ENCODE peak calls at places on chromosome 20, in ten cellular contexts. One of them, this sample, is unnamed. For H3K4me1, the result is how much of the 10 kb centered on the place peaks cover.

GRCh38 chr20:57381596-57382503 is 9.3 kb upstream of the RBM38 start:
- DNase-seq in hepatocyte: peak
- DNase-seq in CD4-positive, alpha-beta memory T cell: peak
- DNase-seq in tibial artery: peak
- DNase-seq in colonic mucosa: peak
- DNase-seq in lower lobe of right lung: peak
- DNase-seq in A549: peak
- DNase-seq in GM23338: peak
- DNase-seq in stomach: peak
- DNase-seq in fibroblast of lung: peak
- DNase-seq in this sample: peak

GRCh38 chr20:8608470-8608869 is 460.4 kb upstream of the PLCB4 start:
- DNase-seq in fibroblast of lung: no peak
- DNase-seq in A549: no peak
- DNase-seq in stomach: no peak
- DNase-seq in tibial artery: no peak
- DNase-seq in colonic mucosa: no peak
- DNase-seq in lower lobe of right lung: no peak
- DNase-seq in GM23338: no peak
- DNase-seq in CD4-positive, alpha-beta memory T cell: no peak
- DNase-seq in hepatocyte: no peak
- DNase-seq in this sample: no peak

GRCh38 chr20:32359633-32360332 is 1.7 kb downstream of the ASXL1 start:
- DNase-seq in GM23338: no peak
- DNase-seq in tibial artery: no peak
- DNase-seq in A549: no peak
- DNase-seq in fibroblast of lung: peak
- DNase-seq in hepatocyte: no peak
- DNase-seq in stomach: no peak
- DNase-seq in lower lobe of right lung: no peak
- DNase-seq in colonic mucosa: peak
- DNase-seq in CD4-positive, alpha-beta memory T cell: peak
- DNase-seq in this sample: no peak

GRCh38 chr20:43681468-43681942 is 14.6 kb downstream of the MYBL2 start:
- DNase-seq in hepatocyte: no peak
- DNase-seq in GM23338: peak
- DNase-seq in colonic mucosa: no peak
- DNase-seq in stomach: no peak
- DNase-seq in A549: no peak
- DNase-seq in CD4-positive, alpha-beta memory T cell: no peak
- DNase-seq in fibroblast of lung: no peak
- DNase-seq in tibial artery: no peak
- DNase-seq in lower lobe of right lung: no peak
- DNase-seq in this sample: no peak

GRCh38 chr20:18904624-18905023 is 91.0 kb downstream of the SCP2D1 start:
- DNase-seq in GM23338: peak
- DNase-seq in A549: no peak
- DNase-seq in hepatocyte: peak
- DNase-seq in stomach: no peak
- DNase-seq in CD4-positive, alpha-beta memory T cell: no peak
- DNase-seq in colonic mucosa: no peak
- DNase-seq in lower lobe of right lung: no peak
- DNase-seq in tibial artery: peak
- DNase-seq in fibroblast of lung: no peak
- DNase-seq in this sample: peak

GRCh38 chr20:6692566-6693168 is 74.8 kb upstream of the BMP2 start:
- DNase-seq in CD4-positive, alpha-beta memory T cell: no peak
- DNase-seq in hepatocyte: peak
- DNase-seq in lower lobe of right lung: no peak
- DNase-seq in GM23338: no peak
- DNase-seq in colonic mucosa: peak
- DNase-seq in fibroblast of lung: peak
- DNase-seq in tibial artery: no peak
- DNase-seq in A549: no peak
- DNase-seq in stomach: no peak
- DNase-seq in this sample: peak

GRCh38 chr20:46004813-46005505 is 3.7 kb upstream of the MMP9 start:
- DNase-seq in lower lobe of right lung: no peak
- DNase-seq in colonic mucosa: peak
- DNase-seq in stomach: peak
- DNase-seq in hepatocyte: no peak
- DNase-seq in GM23338: peak
- DNase-seq in CD4-positive, alpha-beta memory T cell: peak
- DNase-seq in fibroblast of lung: no peak
- DNase-seq in tibial artery: peak
- DNase-seq in A549: no peak
- DNase-seq in this sample: no peak

GRCh38 chr20:43669332-43669731 is 2.4 kb downstream of the MYBL2 start:
- DNase-seq in colonic mucosa: no peak
- DNase-seq in hepatocyte: no peak
- DNase-seq in tibial artery: no peak
- DNase-seq in CD4-positive, alpha-beta memory T cell: no peak
- DNase-seq in A549: no peak
- DNase-seq in lower lobe of right lung: no peak
- DNase-seq in fibroblast of lung: peak
- DNase-seq in GM23338: no peak
- DNase-seq in stomach: peak
- DNase-seq in this sample: no peak

GRCh38 chr20:46010491-46011405 is 2.0 kb downstream of the MMP9 start:
- DNase-seq in tibial artery: no peak
- DNase-seq in lower lobe of right lung: peak
- DNase-seq in CD4-positive, alpha-beta memory T cell: peak
- DNase-seq in A549: no peak
- DNase-seq in hepatocyte: no peak
- DNase-seq in fibroblast of lung: no peak
- DNase-seq in GM23338: no peak
- DNase-seq in colonic mucosa: no peak
- DNase-seq in stomach: no peak
- DNase-seq in this sample: no peak

GRCh38 chr20:51800769-51801219 is 1.5 kb downstream of the SALL4 start:
- DNase-seq in CD4-positive, alpha-beta memory T cell: no peak
- DNase-seq in tibial artery: no peak
- DNase-seq in hepatocyte: peak
- DNase-seq in A549: peak
- DNase-seq in GM23338: peak
- DNase-seq in lower lobe of right lung: no peak
- DNase-seq in stomach: peak
- DNase-seq in colonic mucosa: peak
- DNase-seq in fibroblast of lung: peak
- DNase-seq in this sample: no peak

GRCh38 chr20:33002087-33002808 is 2.0 kb downstream of the SUN5 start:
- DNase-seq in A549: no peak
- DNase-seq in stomach: no peak
- DNase-seq in hepatocyte: no peak
- DNase-seq in tibial artery: no peak
- DNase-seq in colonic mucosa: no peak
- DNase-seq in GM23338: no peak
- DNase-seq in CD4-positive, alpha-beta memory T cell: no peak
- DNase-seq in fibroblast of lung: no peak
- DNase-seq in lower lobe of right lung: no peak
- DNase-seq in this sample: no peak

GRCh38 chr20:25382704-25383370 is 7.8 kb downstream of the ABHD12 start:
- DNase-seq in hepatocyte: no peak
- DNase-seq in GM23338: no peak
- DNase-seq in CD4-positive, alpha-beta memory T cell: no peak
- DNase-seq in fibroblast of lung: no peak
- DNase-seq in lower lobe of right lung: no peak
- DNase-seq in tibial artery: no peak
- DNase-seq in A549: no peak
- DNase-seq in colonic mucosa: no peak
- DNase-seq in stomach: no peak
- DNase-seq in this sample: no peak

GRCh38 chr20:1887756-1888155 is 7.5 kb upstream of the SIRPA start:
- DNase-seq in colonic mucosa: no peak
- DNase-seq in lower lobe of right lung: no peak
- DNase-seq in tibial artery: no peak
- DNase-seq in hepatocyte: no peak
- DNase-seq in stomach: no peak
- DNase-seq in GM23338: no peak
- DNase-seq in CD4-positive, alpha-beta memory T cell: no peak
- DNase-seq in A549: no peak
- DNase-seq in fibroblast of lung: no peak
- DNase-seq in this sample: no peak

GRCh38 chr20:1891263-1892121 is 3.7 kb upstream of the SIRPA start:
- DNase-seq in stomach: no peak
- DNase-seq in colonic mucosa: no peak
- DNase-seq in tibial artery: no peak
- DNase-seq in lower lobe of right lung: no peak
- DNase-seq in GM23338: no peak
- DNase-seq in A549: no peak
- DNase-seq in hepatocyte: no peak
- DNase-seq in fibroblast of lung: no peak
- DNase-seq in CD4-positive, alpha-beta memory T cell: no peak
- DNase-seq in this sample: no peak

GRCh38 chr20:1887321-1887720 is 7.9 kb upstream of the SIRPA start:
- DNase-seq in fibroblast of lung: no peak
- DNase-seq in CD4-positive, alpha-beta memory T cell: no peak
- DNase-seq in A549: no peak
- DNase-seq in colonic mucosa: peak
- DNase-seq in GM23338: no peak
- DNase-seq in stomach: no peak
- DNase-seq in hepatocyte: no peak
- DNase-seq in lower lobe of right lung: no peak
- DNase-seq in tibial artery: no peak
- DNase-seq in this sample: no peak

GRCh38 chr20:1890469-1891262 is 4.5 kb upstream of the SIRPA start:
- DNase-seq in stomach: no peak
- DNase-seq in A549: no peak
- DNase-seq in GM23338: no peak
- DNase-seq in lower lobe of right lung: no peak
- DNase-seq in tibial artery: no peak
- DNase-seq in fibroblast of lung: no peak
- DNase-seq in hepatocyte: no peak
- DNase-seq in CD4-positive, alpha-beta memory T cell: no peak
- DNase-seq in colonic mucosa: no peak
- DNase-seq in this sample: no peak

GRCh38 chr20:1888796-1889463 is 6.3 kb upstream of the SIRPA start:
- DNase-seq in hepatocyte: peak
- DNase-seq in GM23338: no peak
- DNase-seq in stomach: no peak
- DNase-seq in CD4-positive, alpha-beta memory T cell: no peak
- DNase-seq in tibial artery: peak
- DNase-seq in A549: no peak
- DNase-seq in colonic mucosa: no peak
- DNase-seq in fibroblast of lung: peak
- DNase-seq in lower lobe of right lung: peak
- DNase-seq in this sample: no peak
- H3K27ac ChIP-seq in hepatocyte: no peak
- H3K27ac ChIP-seq in GM23338: no peak
- H3K27ac ChIP-seq in stomach: no peak
- H3K27ac ChIP-seq in CD4-positive, alpha-beta memory T cell: no peak
- H3K27ac ChIP-seq in tibial artery: no peak
- H3K27ac ChIP-seq in A549: no peak
- H3K27ac ChIP-seq in colonic mucosa: no peak
- H3K27ac ChIP-seq in fibroblast of lung: no peak
- H3K27ac ChIP-seq in lower lobe of right lung: no peak
- H3K27ac ChIP-seq in this sample: no peak

DNA sequence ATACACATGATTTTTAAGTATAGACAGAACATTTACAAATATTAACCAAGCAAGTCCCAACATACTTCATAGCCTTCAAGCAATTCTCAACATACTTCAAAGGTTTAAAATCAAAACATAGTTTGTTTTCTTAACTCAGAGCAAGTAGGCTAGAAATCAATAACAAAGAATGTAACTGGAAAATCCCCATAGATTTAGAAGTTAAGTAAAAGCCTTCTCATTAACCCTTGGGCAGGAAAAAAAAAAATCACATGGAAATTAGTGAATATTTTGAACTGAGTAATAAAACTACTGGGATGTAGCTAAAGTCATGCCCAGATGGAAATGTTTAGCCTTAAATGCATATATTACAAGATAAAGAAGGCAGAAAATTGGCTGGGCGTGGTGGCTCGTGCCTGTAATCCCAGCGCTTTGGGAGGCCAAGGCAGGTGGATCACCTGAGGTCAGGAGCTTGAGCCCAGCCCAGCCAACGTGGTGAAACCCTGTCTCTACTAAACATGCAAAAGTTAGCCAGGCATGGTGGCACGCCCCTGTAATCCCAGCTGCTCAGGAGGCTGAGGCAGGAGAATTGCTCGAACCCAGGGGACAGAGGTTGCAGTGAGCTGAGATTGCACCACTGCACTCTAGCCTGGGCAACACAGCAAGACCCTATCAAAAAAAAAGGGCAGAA is 316.1 kb downstream of the TAF4 start:
- DNase-seq in hepatocyte: no peak
- DNase-seq in GM23338: no peak
- DNase-seq in lower lobe of right lung: peak
- DNase-seq in stomach: no peak
- DNase-seq in CD4-positive, alpha-beta memory T cell: no peak
- DNase-seq in A549: no peak
- DNase-seq in colonic mucosa: no peak
- DNase-seq in fibroblast of lung: no peak
- DNase-seq in tibial artery: no peak
- DNase-seq in this sample: no peak
- H3K4me1 ChIP-seq in hepatocyte: under half
- H3K4me1 ChIP-seq in GM23338: under half
- H3K4me1 ChIP-seq in lower lobe of right lung: under half
- H3K4me1 ChIP-seq in stomach: under half
- H3K4me1 ChIP-seq in CD4-positive, alpha-beta memory T cell: under half
- H3K4me1 ChIP-seq in A549: under half
- H3K4me1 ChIP-seq in colonic mucosa: under half
- H3K4me1 ChIP-seq in fibroblast of lung: under half
- H3K4me1 ChIP-seq in tibial artery: under half
- H3K4me1 ChIP-seq in this sample: under half

DNA sequence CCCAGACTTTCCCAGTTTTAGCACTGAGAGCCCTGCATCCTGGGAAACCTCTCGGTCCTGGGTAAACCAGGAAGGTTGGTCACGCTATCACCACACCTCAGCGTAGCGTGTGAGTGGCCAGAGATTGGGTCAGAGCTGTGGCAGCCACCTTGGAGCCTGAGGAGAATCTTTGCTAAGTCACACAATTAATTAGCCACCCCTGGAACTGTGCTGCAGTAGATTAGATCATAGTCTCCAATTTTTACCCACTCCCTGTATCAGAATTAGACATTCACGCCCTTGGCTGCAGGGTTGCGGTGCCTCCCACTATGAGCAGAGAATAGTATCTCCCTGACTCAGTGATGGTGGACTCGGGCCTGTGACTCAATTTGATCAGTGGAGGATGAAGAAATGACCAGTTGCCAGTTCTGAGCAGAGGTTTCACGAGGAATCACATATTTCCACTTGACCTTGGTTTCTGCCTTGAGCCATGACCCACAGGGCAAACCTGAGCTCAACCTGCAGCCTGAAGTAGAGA is 6.0 kb upstream of the PTGIS start:
- DNase-seq in tibial artery: peak
- DNase-seq in CD4-positive, alpha-beta memory T cell: no peak
- DNase-seq in stomach: no peak
- DNase-seq in GM23338: no peak
- DNase-seq in lower lobe of right lung: no peak
- DNase-seq in colonic mucosa: no peak
- DNase-seq in A549: no peak
- DNase-seq in fibroblast of lung: no peak
- DNase-seq in hepatocyte: no peak
- DNase-seq in this sample: no peak
- H3K27ac ChIP-seq in tibial artery: peak
- H3K27ac ChIP-seq in CD4-positive, alpha-beta memory T cell: no peak
- H3K27ac ChIP-seq in stomach: peak
- H3K27ac ChIP-seq in GM23338: no peak
- H3K27ac ChIP-seq in lower lobe of right lung: no peak
- H3K27ac ChIP-seq in colonic mucosa: no peak
- H3K27ac ChIP-seq in A549: no peak
- H3K27ac ChIP-seq in fibroblast of lung: peak
- H3K27ac ChIP-seq in hepatocyte: no peak
- H3K27ac ChIP-seq in this sample: peak

GRCh38 chr20:48827880-48828733 is at the start of gene PREX1:
- DNase-seq in hepatocyte: peak
- DNase-seq in CD4-positive, alpha-beta memory T cell: peak
- DNase-seq in A549: peak
- DNase-seq in stomach: peak
- DNase-seq in lower lobe of right lung: peak
- DNase-seq in fibroblast of lung: peak
- DNase-seq in tibial artery: peak
- DNase-seq in GM23338: peak
- DNase-seq in colonic mucosa: peak
- DNase-seq in this sample: no peak
- H3K4me1 ChIP-seq in hepatocyte: under half
- H3K4me1 ChIP-seq in CD4-positive, alpha-beta memory T cell: under half
- H3K4me1 ChIP-seq in A549: under half
- H3K4me1 ChIP-seq in stomach: under half
- H3K4me1 ChIP-seq in lower lobe of right lung: half or more
- H3K4me1 ChIP-seq in fibroblast of lung: under half
- H3K4me1 ChIP-seq in tibial artery: half or more
- H3K4me1 ChIP-seq in GM23338: under half
- H3K4me1 ChIP-seq in colonic mucosa: under half
- H3K4me1 ChIP-seq in this sample: under half

This sample was measured in esophagus muscularis mucosa.